ENCODE peak calls at places on chromosomes 7 and 10, in seven cellular contexts. F is small intestine; K is activated CD4-positive, alpha-beta memory T cell treated with anti-CD3 and anti-CD28 coated beads for 36 hours; R is SJSA1; P is H4; L is GM10248; G is C1 segment of cervical spinal cord. M is an unnamed sample.
A peak's percentile ranks its signal among the peaks of the same experiment; 100 is the strongest.

GRCh38 chr10:127905623-127906261 is 1.2 kb upstream of the PTPRE start:
- DNase-seq in F (no peak), K (no peak), R (no peak), P (no peak), L (no peak), G (no peak), M (no peak)

GRCh38 chr7:44184221-44184873 is 4.9 kb downstream of the GCK start:
- DNase-seq in F (no peak), K (no peak), R (peak; percentile 60), P (peak; percentile 92), L (no peak), G (no peak), M (no peak)

GRCh38 chr10:772227-772637 is 82.8 kb upstream of the DIP2C start:
- DNase-seq in F (no peak), K (no peak), R (no peak), P (no peak), L (no peak), G (no peak), M (no peak)

GRCh38 chr10:11757452-11757819 is 15.3 kb downstream of the ECHDC3 start:
- DNase-seq in F (peak; percentile 79), K (no peak), R (no peak), P (peak; percentile 33), L (no peak), G (peak; percentile 34), M (no peak)

GRCh38 chr10:18650618-18651017 is 769 bp downstream of the NSUN6 start:
- DNase-seq in F (peak; percentile 25), K (no peak), R (peak; percentile 20), P (no peak), L (no peak), G (no peak), M (peak; percentile 23)

GRCh38 chr10:32073676-32074075 is 17.5 kb upstream of the KIF5B start:
- DNase-seq in F (peak; percentile 63), K (no peak), R (no peak), P (no peak), L (no peak), G (no peak), M (no peak)

GRCh38 chr10:29691564-29692064 is 56.8 kb upstream of the SVIL start:
- DNase-seq in F (peak; percentile 3), K (no peak), R (peak; percentile 55), P (no peak), L (no peak), G (no peak), M (no peak)

GRCh38 chr10:86658751-86659150 is 4.4 kb downstream of the OPN4 start:
- DNase-seq in F (no peak), K (no peak), R (no peak), P (no peak), L (no peak), G (no peak), M (no peak)

GRCh38 chr7:7122701-7123281 is 59.6 kb upstream of the C1GALT1 start:
- DNase-seq in F (peak; percentile 57), K (no peak), R (no peak), P (peak; percentile 50), L (no peak), G (no peak), M (no peak)

GRCh38 chr10:11720260-11720741 is 21.9 kb upstream of the ECHDC3 start:
- DNase-seq in F (no peak), K (no peak), R (no peak), P (no peak), L (no peak), G (no peak), M (no peak)

GRCh38 chr10:66405566-66405965 is 520.3 kb upstream of the LRRTM3 start:
- DNase-seq in F (no peak), K (no peak), R (no peak), P (no peak), L (no peak), G (no peak), M (no peak)

GRCh38 chr10:31769564-31769963 is 159.1 kb downstream of the ARHGAP12 start:
- DNase-seq in F (no peak), K (no peak), R (no peak), P (no peak), L (no peak), G (no peak), M (no peak)

GRCh38 chr7:102236592-102237287 is 49.9 kb upstream of the SH2B2 start:
- DNase-seq in F (peak; percentile 65), K (peak; percentile 60), R (peak; percentile 65), P (peak; percentile 47), L (peak; percentile 85), G (peak; percentile 45), M (peak; percentile 77)

GRCh38 chr7:77940647-77941046 is 142.1 kb downstream of the PHTF2 start:
- DNase-seq in F (peak; percentile 51), K (peak; percentile 18), R (peak; percentile 11), P (no peak), L (peak; percentile 36), G (no peak), M (peak; percentile 47)

GRCh38 chr7:107230334-107230733 is 61.5 kb downstream of the HBP1 start:
- DNase-seq in F (no peak), K (no peak), R (no peak), P (no peak), L (no peak), G (no peak), M (no peak)

M was measured in RPMI8226.